ENCODE peak calls at places on chromosomes 4 and X, in four cellular contexts. One of them, this sample, is unnamed. For H3K4me1, the result is how much of the 10 kb centered on the place peaks cover.

GRCh38 chrX:31483336-31483735 is 411.5 kb upstream of the FTHL17 start:
- DNase-seq in PC-3: no peak
- DNase-seq in GM23248: peak
- DNase-seq in endothelial cell of umbilical vein: peak
- DNase-seq in this sample: peak

GRCh38 chr4:110619401-110620247 is 3.3 kb downstream of the PITX2 start:
- DNase-seq in PC-3: no peak
- DNase-seq in GM23248: no peak
- DNase-seq in endothelial cell of umbilical vein: no peak
- DNase-seq in this sample: no peak

GRCh38 chr4:83093060-83093640 is 21.4 kb downstream of the PLAC8 start:
- DNase-seq in PC-3: no peak
- DNase-seq in GM23248: no peak
- DNase-seq in endothelial cell of umbilical vein: no peak
- DNase-seq in this sample: no peak

GRCh38 chr4:61359301-61359700 is 159.2 kb downstream of the ADGRL3 start:
- DNase-seq in PC-3: no peak
- DNase-seq in GM23248: no peak
- DNase-seq in endothelial cell of umbilical vein: no peak
- DNase-seq in this sample: no peak

GRCh38 chr4:76677571-76678326 is 220.2 kb downstream of the SOWAHB start:
- DNase-seq in PC-3: no peak
- DNase-seq in GM23248: no peak
- DNase-seq in endothelial cell of umbilical vein: peak
- DNase-seq in this sample: no peak

GRCh38 chr4:61380865-61381264 is 180.7 kb downstream of the ADGRL3 start:
- DNase-seq in PC-3: no peak
- DNase-seq in GM23248: no peak
- DNase-seq in endothelial cell of umbilical vein: no peak
- DNase-seq in this sample: no peak

GRCh38 chr4:29311231-29311630 is 1408.9 kb upstream of the PCDH7 start:
- DNase-seq in PC-3: no peak
- DNase-seq in GM23248: no peak
- DNase-seq in endothelial cell of umbilical vein: peak
- DNase-seq in this sample: peak

GRCh38 chrX:108734426-108734825 is 1.9 kb downstream of the IRS4 start:
- DNase-seq in PC-3: no peak
- DNase-seq in GM23248: no peak
- DNase-seq in endothelial cell of umbilical vein: no peak
- DNase-seq in this sample: no peak

GRCh38 chr4:169115897-169116254 is 105.8 kb upstream of the CBR4 start:
- DNase-seq in PC-3: peak
- DNase-seq in GM23248: peak
- DNase-seq in endothelial cell of umbilical vein: peak
- DNase-seq in this sample: peak

GRCh38 chr4:3867403-3868100 is 101.4 kb downstream of the ADRA2C start:
- DNase-seq in PC-3: no peak
- DNase-seq in GM23248: no peak
- DNase-seq in endothelial cell of umbilical vein: no peak
- DNase-seq in this sample: no peak

GRCh38 chr4:42954925-42955669 is 62.6 kb downstream of the GRXCR1 start:
- DNase-seq in PC-3: no peak
- DNase-seq in GM23248: no peak
- DNase-seq in endothelial cell of umbilical vein: no peak
- DNase-seq in this sample: no peak

GRCh38 chr4:133839326-133839725 is 362.3 kb downstream of the PABPC4L start:
- DNase-seq in PC-3: peak
- DNase-seq in GM23248: peak
- DNase-seq in endothelial cell of umbilical vein: no peak
- DNase-seq in this sample: peak

GRCh38 chrX:154378059-154378798 is 866 bp upstream of the EMD start:
- DNase-seq in PC-3: peak
- DNase-seq in GM23248: peak
- DNase-seq in endothelial cell of umbilical vein: peak
- DNase-seq in this sample: peak

GRCh38 chr4:3239342-3239741 is 9.6 kb upstream of the MSANTD1 start:
- DNase-seq in PC-3: no peak
- DNase-seq in GM23248: no peak
- DNase-seq in endothelial cell of umbilical vein: no peak
- DNase-seq in this sample: no peak

GRCh38 chr4:108008721-108009120 is 19.0 kb downstream of the HADH start:
- DNase-seq in PC-3: peak
- DNase-seq in GM23248: peak
- DNase-seq in endothelial cell of umbilical vein: no peak
- DNase-seq in this sample: peak

GRCh38 chr4:85700362-85700761 is 225.4 kb downstream of the ARHGAP24 start:
- DNase-seq in PC-3: no peak
- DNase-seq in GM23248: no peak
- DNase-seq in endothelial cell of umbilical vein: no peak
- DNase-seq in this sample: no peak

GRCh38 chr4:122914292-122914904 is 8.0 kb downstream of the NUDT6 start:
- DNase-seq in PC-3: peak
- DNase-seq in GM23248: peak
- DNase-seq in endothelial cell of umbilical vein: peak
- DNase-seq in this sample: peak

GRCh38 chr4:161329852-161330251 is 833.9 kb downstream of the FSTL5 start:
- DNase-seq in PC-3: no peak
- DNase-seq in GM23248: no peak
- DNase-seq in endothelial cell of umbilical vein: no peak
- DNase-seq in this sample: no peak

GRCh38 chr4:7679431-7679830 is 244.7 kb upstream of the PSAPL1 start:
- DNase-seq in PC-3: no peak
- DNase-seq in GM23248: no peak
- DNase-seq in endothelial cell of umbilical vein: no peak
- DNase-seq in this sample: no peak

GRCh38 chrX:155900765-155901164 is 19.6 kb downstream of the VAMP7 start:
- DNase-seq in PC-3: no peak
- DNase-seq in GM23248: no peak
- DNase-seq in endothelial cell of umbilical vein: no peak
- DNase-seq in this sample: no peak

GRCh38 chr4:95534032-95534431 is 14.7 kb downstream of the UNC5C start:
- DNase-seq in PC-3: peak
- DNase-seq in GM23248: no peak
- DNase-seq in endothelial cell of umbilical vein: no peak
- DNase-seq in this sample: no peak
- H3K4me1 ChIP-seq in PC-3: under half
- H3K4me1 ChIP-seq in GM23248: under half
- H3K4me1 ChIP-seq in endothelial cell of umbilical vein: under half
- H3K4me1 ChIP-seq in this sample: under half

DNA sequence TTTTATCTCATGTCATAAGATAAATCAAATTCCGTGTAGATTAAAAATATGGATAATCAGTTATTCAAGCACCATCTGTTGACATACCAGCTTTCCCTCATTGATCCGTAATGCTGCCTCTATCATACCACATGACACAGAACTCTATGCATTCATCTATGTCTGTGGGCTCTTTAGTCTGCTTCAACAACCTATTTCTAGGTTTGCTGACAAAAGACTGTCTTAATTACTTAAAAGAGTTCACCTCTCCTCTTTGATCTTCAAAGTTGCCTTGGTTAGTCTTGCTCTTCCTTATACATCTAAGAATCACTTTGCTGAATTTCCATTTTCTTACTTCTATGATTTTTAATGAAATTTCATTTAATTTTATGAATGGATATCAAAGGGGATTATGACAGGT is 57.0 kb upstream of the PRSS48 start:
- DNase-seq in PC-3: no peak
- DNase-seq in GM23248: no peak
- DNase-seq in endothelial cell of umbilical vein: no peak
- DNase-seq in this sample: no peak
- TF ChIP-seq EZH2 in PC-3: no peak
- TF ChIP-seq EZH2 in GM23248: no peak
- TF ChIP-seq EZH2 in endothelial cell of umbilical vein: no peak
- TF ChIP-seq EZH2 in this sample: no peak

DNA sequence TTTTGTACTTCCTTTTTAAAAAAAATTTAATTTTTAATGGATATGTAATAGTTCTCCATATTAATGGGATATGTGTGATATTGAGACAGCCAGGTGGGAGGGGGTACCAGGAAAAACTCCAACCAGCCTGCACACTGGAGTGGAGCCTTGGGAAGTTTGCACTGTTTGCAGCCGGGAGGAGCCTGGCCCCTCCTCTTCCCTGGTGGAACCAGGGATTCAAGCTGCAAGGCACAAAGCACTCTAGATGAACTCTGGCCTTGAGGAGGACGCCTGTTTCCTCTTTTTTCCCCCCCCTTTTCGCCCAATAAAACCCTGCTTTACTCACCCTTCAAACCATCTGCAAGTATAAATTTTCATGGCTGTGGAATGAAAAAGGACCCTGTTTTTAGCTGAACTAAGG is 48.2 kb upstream of the GC start:
- DNase-seq in PC-3: no peak
- DNase-seq in GM23248: no peak
- DNase-seq in endothelial cell of umbilical vein: no peak
- DNase-seq in this sample: no peak
- H3K4me1 ChIP-seq in PC-3: under half
- H3K4me1 ChIP-seq in GM23248: under half
- H3K4me1 ChIP-seq in endothelial cell of umbilical vein: under half
- H3K4me1 ChIP-seq in this sample: under half

GRCh38 chrX:131791608-131792355 is 231.3 kb upstream of the STK26 start:
- DNase-seq in PC-3: no peak
- DNase-seq in GM23248: no peak
- DNase-seq in endothelial cell of umbilical vein: no peak
- DNase-seq in this sample: no peak

GRCh38 chrX:131792356-131792749 is 230.7 kb upstream of the STK26 start:
- DNase-seq in PC-3: peak
- DNase-seq in GM23248: no peak
- DNase-seq in endothelial cell of umbilical vein: no peak
- DNase-seq in this sample: no peak

GRCh38 chrX:131792789-131793462 is 230.2 kb upstream of the STK26 start:
- DNase-seq in PC-3: peak
- DNase-seq in GM23248: peak
- DNase-seq in endothelial cell of umbilical vein: no peak
- DNase-seq in this sample: no peak

GRCh38 chrX:131801066-131801465 is 222.0 kb upstream of the STK26 start:
- DNase-seq in PC-3: no peak
- DNase-seq in GM23248: no peak
- DNase-seq in endothelial cell of umbilical vein: peak
- DNase-seq in this sample: no peak

GRCh38 chrX:131795442-131796229 is 227.5 kb upstream of the STK26 start:
- DNase-seq in PC-3: no peak
- DNase-seq in GM23248: no peak
- DNase-seq in endothelial cell of umbilical vein: no peak
- DNase-seq in this sample: no peak
- TF ChIP-seq EZH2 in PC-3: no peak
- TF ChIP-seq EZH2 in GM23248: no peak
- TF ChIP-seq EZH2 in endothelial cell of umbilical vein: no peak
- TF ChIP-seq EZH2 in this sample: no peak

DNA sequence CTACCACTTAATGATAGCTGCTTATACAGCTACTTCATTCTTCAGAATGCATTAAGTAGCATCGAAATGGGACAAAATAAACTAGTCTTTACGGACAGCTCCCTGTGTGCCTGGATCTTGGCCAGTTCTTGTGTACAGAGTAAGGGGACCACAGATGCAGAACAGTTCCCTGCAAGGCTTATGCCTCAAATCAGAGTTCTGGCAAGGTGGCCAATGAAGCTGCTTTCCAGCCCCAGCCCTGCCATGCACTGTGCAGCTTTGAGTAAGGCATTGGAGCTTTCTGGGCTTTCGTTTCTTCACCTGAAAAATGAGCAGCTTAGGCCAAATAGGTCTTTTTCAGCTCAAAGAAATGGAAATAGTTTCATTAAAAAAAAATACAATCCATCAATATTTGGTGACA is 14.2 kb downstream of the CLNK start:
- DNase-seq in PC-3: no peak
- DNase-seq in GM23248: no peak
- DNase-seq in endothelial cell of umbilical vein: no peak
- DNase-seq in this sample: no peak
- H3K4me1 ChIP-seq in PC-3: under half
- H3K4me1 ChIP-seq in GM23248: under half
- H3K4me1 ChIP-seq in endothelial cell of umbilical vein: under half
- H3K4me1 ChIP-seq in this sample: under half

DNA sequence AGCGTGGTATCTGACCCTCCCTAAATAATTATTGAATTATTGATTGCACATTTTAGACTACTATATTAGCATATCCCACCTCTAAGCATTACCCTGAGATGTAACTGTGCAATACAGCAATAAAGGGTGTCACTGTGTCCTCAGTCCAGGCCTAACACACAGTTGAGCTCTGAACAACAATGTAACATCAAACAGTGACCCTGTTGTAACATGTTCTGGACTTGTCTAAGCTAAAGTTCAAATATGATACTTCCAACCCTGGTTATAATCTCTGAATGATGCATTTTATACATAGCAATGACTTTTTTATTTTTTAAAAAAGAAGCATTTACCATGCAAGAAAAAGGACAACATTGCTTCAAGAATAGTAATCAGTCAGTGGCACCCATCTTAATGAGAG is 61.6 kb upstream of the DMD start:
- DNase-seq in PC-3: no peak
- DNase-seq in GM23248: no peak
- DNase-seq in endothelial cell of umbilical vein: no peak
- DNase-seq in this sample: no peak
- TF ChIP-seq EZH2 in PC-3: no peak
- TF ChIP-seq EZH2 in GM23248: no peak
- TF ChIP-seq EZH2 in endothelial cell of umbilical vein: no peak
- TF ChIP-seq EZH2 in this sample: no peak